ENCODE peak calls at places on chromosome 9, in seven cellular contexts. Z is adrenal gland, P is A549, D is HL-60, F is brain microvascular endothelial cell, V is fibroblast of the aortic adventitia, U is fibroblast of villous mesenchyme. K is an unnamed sample.

GRCh38 chr9:92036411-92036746 is 78.8 kb downstream of the SPTLC1 start:
- DNase-seq in F (no peak), P (no peak), D (no peak), U (no peak), V (no peak), Z (no peak), K (no peak)

GRCh38 chr9:107043886-107044285 is 180.9 kb downstream of the ZNF462 start:
- DNase-seq in D (no peak), U (no peak), F (no peak), V (peak; percentile 3), P (no peak), Z (no peak), K (no peak)

GRCh38 chr9:94159069-94159915 is 75.0 kb downstream of the PTPDC1 start:
- DNase-seq in P (no peak), V (peak; percentile 43), D (no peak), F (no peak), U (peak; percentile 68), Z (no peak), K (no peak)

GRCh38 chr9:135582966-135583685 is 21.6 kb downstream of the PAEP start:
- DNase-seq in Z (peak; percentile 76), F (no peak), D (no peak), V (no peak), P (no peak), U (no peak), K (no peak)

GRCh38 chr9:88567870-88568269 is 32.9 kb downstream of the NXNL2 start:
- DNase-seq in Z (no peak), U (no peak), V (no peak), P (no peak), F (no peak), D (no peak), K (no peak)

GRCh38 chr9:72041775-72042194 is 18.6 kb downstream of the C9orf57 start:
- DNase-seq in U (peak; percentile 81), Z (peak; percentile 30), V (peak; percentile 70), D (peak; percentile 4), P (no peak), F (no peak), K (peak; percentile 91)

GRCh38 chr9:15271403-15271802 is 35.6 kb downstream of the TTC39B start:
- DNase-seq in U (no peak), V (no peak), D (no peak), F (no peak), Z (no peak), P (no peak), K (no peak)

GRCh38 chr9:11025775-11026174 is 413.0 kb upstream of the PTPRD start:
- DNase-seq in D (no peak), U (no peak), Z (no peak), V (no peak), F (no peak), P (no peak), K (no peak)

GRCh38 chr9:117622347-117622746 is 81.9 kb upstream of the TLR4 start:
- DNase-seq in Z (no peak), U (no peak), D (no peak), P (no peak), V (no peak), F (no peak), K (no peak)

GRCh38 chr9:14989811-14990210 is 79.6 kb upstream of the FREM1 start:
- DNase-seq in U (no peak), V (no peak), Z (no peak), P (no peak), F (peak; percentile 53), D (no peak), K (no peak)

GRCh38 chr9:124839612-124840299 is 13.5 kb upstream of the WDR38 start:
- DNase-seq in F (no peak), U (no peak), Z (no peak), P (peak; percentile 55), D (no peak), V (peak; percentile 36), K (no peak)

GRCh38 chr9:125532412-125532811 is 174.6 kb downstream of the MAPKAP1 start:
- DNase-seq in U (no peak), V (no peak), D (no peak), Z (no peak), P (no peak), F (no peak), K (no peak)

GRCh38 chr9:133237271-133237731 is 28.3 kb upstream of the OBP2B start:
- DNase-seq in V (peak; percentile 14), U (peak; percentile 69), Z (no peak), P (no peak), D (no peak), F (peak; percentile 45), K (no peak)

GRCh38 chr9:95770653-95771131 is 104.8 kb upstream of the ERCC6L2 start:
- DNase-seq in F (peak; percentile 15), D (no peak), P (no peak), Z (no peak), U (no peak), V (no peak), K (no peak)

GRCh38 chr9:91451431-91452270 is 28.0 kb upstream of the NFIL3 start:
- DNase-seq in D (no peak), V (peak; percentile 8), F (no peak), Z (no peak), U (no peak), P (no peak), K (no peak)

GRCh38 chr9:89730715-89731114 is 125.9 kb downstream of the GADD45G start:
- DNase-seq in U (no peak), V (no peak), Z (no peak), D (no peak), F (no peak), P (no peak), K (no peak)

GRCh38 chr9:96398582-96399334 is 15.2 kb upstream of the SLC35D2 start:
- DNase-seq in U (no peak), D (no peak), F (no peak), V (no peak), P (no peak), Z (no peak), K (no peak)

GRCh38 chr9:107620801-107621200 is 131.2 kb upstream of the KLF4 start:
- DNase-seq in P (no peak), U (peak; percentile 38), F (no peak), Z (peak; percentile 22), D (no peak), V (no peak), K (no peak)

GRCh38 chr9:89969156-89969566 is 364.3 kb downstream of the GADD45G start:
- DNase-seq in Z (no peak), V (no peak), D (no peak), F (no peak), P (no peak), U (no peak), K (no peak)

GRCh38 chr9:31542384-31543055 is 841.9 kb upstream of the ACO1 start:
- DNase-seq in D (peak; percentile 57), Z (peak; percentile 64), V (peak; percentile 48), F (peak; percentile 80), P (no peak), U (peak; percentile 88), K (no peak)

GRCh38 chr9:114123031-114123977 is 24.2 kb upstream of the KIF12 start:
- DNase-seq in Z (no peak), D (no peak), F (no peak), V (no peak), P (no peak), U (no peak), K (no peak)

GRCh38 chr9:89477395-89477794 is 20.5 kb downstream of the SEMA4D start:
- DNase-seq in V (no peak), Z (no peak), F (no peak), D (no peak), P (no peak), U (no peak), K (no peak)

DNA sequence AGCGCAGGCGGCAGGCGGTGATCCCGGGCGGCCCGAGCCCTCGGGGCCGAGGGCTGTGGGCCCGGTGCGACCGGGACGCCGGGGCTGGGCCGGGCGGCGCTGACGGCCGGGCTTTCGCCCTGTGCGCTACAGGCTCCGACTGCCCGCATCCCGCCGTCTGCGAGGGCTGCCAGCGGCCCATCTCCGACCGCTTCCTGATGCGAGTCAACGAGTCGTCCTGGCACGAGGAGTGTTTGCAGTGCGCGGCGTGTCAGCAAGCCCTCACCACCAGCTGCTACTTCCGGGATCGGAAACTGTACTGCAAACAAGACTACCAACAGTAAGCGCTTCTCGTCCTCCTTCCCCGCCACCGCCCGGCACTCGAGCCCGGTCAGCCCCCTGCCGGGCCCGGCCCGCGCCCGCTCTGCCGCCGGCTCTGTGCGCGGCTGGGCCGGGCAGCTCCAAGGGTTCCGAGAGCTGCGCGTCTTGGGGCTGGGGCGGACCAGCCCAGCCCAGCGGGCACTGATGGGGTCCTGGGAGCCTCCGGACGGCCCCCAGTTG is 1.6 kb downstream of the LMX1B start:
- DNase-seq in D (peak; percentile 36), V (no peak), U (no peak), F (no peak), P (no peak), Z (no peak), K (no peak)
- H3K4me3 ChIP-seq in D (no peak overlapping the region), V (no peak overlapping the region), U (no peak overlapping the region), F (no peak overlapping the region), P (no peak overlapping the region), Z (no peak overlapping the region), K (no peak overlapping the region)

GRCh38 chr9:137040568-137040967 is 5.4 kb downstream of the NPDC1 start:
- DNase-seq in D (no peak), Z (no peak), U (no peak), V (no peak), F (no peak), P (no peak), K (no peak)
- H3K4me3 ChIP-seq in D (no peak overlapping the region), Z (no peak overlapping the region), U (no peak overlapping the region), V (no peak overlapping the region), F (no peak overlapping the region), P (no peak overlapping the region), K (no peak overlapping the region)

GRCh38 chr9:69671291-69671903 is 774 bp downstream of the APBA1 start:
- DNase-seq in U (no peak), Z (peak; percentile 21), F (no peak), V (peak; percentile 22), D (no peak), P (no peak), K (no peak)
- H3K4me3 ChIP-seq in U (peak overlapping the region; percentile 74), Z (no peak overlapping the region), F (peak overlapping the region; percentile 74), V (peak overlapping the region; percentile 77), D (peak overlapping the region; percentile 52), P (peak overlapping the region; percentile 73), K (peak overlapping the region; percentile 84)

DNA sequence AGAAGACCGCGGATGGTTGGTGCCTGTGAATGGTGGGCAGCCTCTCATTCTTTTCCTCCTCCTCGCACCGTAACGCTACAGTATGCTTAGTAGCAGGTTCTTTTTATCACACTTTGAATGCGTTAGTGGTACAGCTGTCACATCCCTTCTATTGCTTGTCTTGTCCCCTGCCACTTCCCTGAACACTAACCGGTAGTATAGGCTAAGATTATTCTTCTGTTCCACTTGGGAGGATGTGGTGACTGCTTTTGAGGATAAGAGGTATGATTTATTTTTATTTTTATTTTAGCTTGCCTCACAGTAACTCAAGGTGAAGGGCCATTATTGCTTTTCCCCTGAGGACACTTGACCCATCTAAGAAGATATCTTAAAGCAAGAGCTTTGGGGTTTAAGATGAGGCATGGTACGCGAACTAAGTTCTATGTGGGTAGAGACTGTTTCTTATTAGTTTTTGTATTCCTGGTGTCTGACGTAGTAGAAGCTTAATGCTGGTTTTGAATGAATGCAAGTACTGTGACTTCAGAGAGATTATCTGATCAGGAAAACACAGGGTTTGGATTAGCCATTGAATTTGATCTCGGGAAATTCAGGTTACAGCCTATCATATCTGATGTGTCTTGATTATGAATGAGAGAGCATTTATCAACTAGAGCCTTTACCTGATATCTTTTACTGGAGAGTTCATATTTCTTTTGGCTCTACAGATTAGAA is 951 bp downstream of the UNC13B start:
- DNase-seq in Z (no peak), P (no peak), V (peak; percentile 10), D (peak; percentile 19), U (peak; percentile 13), F (no peak), K (no peak)
- H3K4me3 ChIP-seq in Z (peak overlapping the region; percentile 45), P (peak overlapping the region; percentile 62), V (peak overlapping the region; percentile 85), D (peak overlapping the region; percentile 99), U (peak overlapping the region; percentile 78), F (peak overlapping the region; percentile 89), K (peak overlapping the region; percentile 85)

K was measured in BJ.